ENCODE peak calls at places on chromosome 13, in five cellular contexts. N is stimulated activated CD4-positive, alpha-beta T cell treated with anti-CD3 and anti-CD28 coated beads, Interleukin-4, amount 100 ng/mL, for 1 hour; L is ovary; Z is lower leg skin; O is AG10803. T is an unnamed sample.

GRCh38 chr13:112103971-112104872 is 37.3 kb downstream of the SOX1 start:
- DNase-seq in Z (no peak), O (no peak), N (no peak), L (no peak), T (no peak)

GRCh38 chr13:69274231-69274630 is 833.4 kb upstream of the ATXN8OS start:
- DNase-seq in L (no peak), N (no peak), O (no peak), Z (no peak), T (no peak)

GRCh38 chr13:21203132-21203531 is 26.7 kb downstream of the MRPL57 start:
- DNase-seq in Z (no peak), L (no peak), N (no peak), O (no peak), T (no peak)

GRCh38 chr13:72931311-72931710 is 127.5 kb upstream of the KLF5 start:
- DNase-seq in Z (no peak), N (no peak), L (no peak), O (no peak), T (no peak)

GRCh38 chr13:34833562-34834182 is 108.4 kb upstream of the NBEA start:
- DNase-seq in O (peak; percentile 20), N (no peak), L (no peak), Z (no peak), T (no peak)

GRCh38 chr13:20567881-20568528 is 1.0 kb downstream of the IFT88 start:
- DNase-seq in N (no peak), O (peak; percentile 4), Z (no peak), L (no peak), T (no peak)

GRCh38 chr13:28805193-28805819 is 14.8 kb upstream of the MTUS2 start:
- DNase-seq in O (no peak), L (no peak), N (peak; percentile 26), Z (no peak), T (peak; percentile 45)

GRCh38 chr13:28636677-28637317 is 22.1 kb upstream of the POMP start:
- DNase-seq in Z (peak; percentile 31), L (peak; percentile 35), N (peak; percentile 30), O (peak; percentile 74), T (peak; percentile 55)

GRCh38 chr13:103164239-103164638 is 98.0 kb upstream of the SLC10A2 start:
- DNase-seq in O (no peak), L (no peak), Z (no peak), N (no peak), T (no peak)

GRCh38 chr13:98890186-98890585 is 87.7 kb downstream of the DOCK9 start:
- DNase-seq in L (no peak), Z (peak; percentile 73), O (peak; percentile 86), N (peak; percentile 43), T (peak; percentile 33)

GRCh38 chr13:100214886-100215285 is 126.0 kb downstream of the PCCA start:
- DNase-seq in Z (no peak), N (no peak), O (peak; percentile 44), L (no peak), T (no peak)